ENCODE peak calls at places on chromosomes 7 and 10, in five cellular contexts. W is testis, Y is heart left ventricle, J is psoas muscle, I is HepG2. F is an unnamed sample.

GRCh38 chr10:99870051-99870730 is 87.8 kb downstream of the ABCC2 start:
- DNase-seq in W (no peak), Y (no peak), J (no peak), I (no peak), F (no peak)

GRCh38 chr10:59830601-59831259 is 75.6 kb downstream of the CCDC6 start:
- DNase-seq in W (peak; percentile 71), Y (no peak), J (peak; percentile 29), I (peak; percentile 38), F (peak; percentile 65)

GRCh38 chr10:128660726-128661125 is 534.5 kb upstream of the MKI67 start:
- DNase-seq in W (no peak), Y (no peak), J (no peak), I (no peak), F (no peak)

GRCh38 chr7:122511268-122511667 is 187.6 kb downstream of the RNF133 start:
- DNase-seq in W (no peak), Y (no peak), J (no peak), I (no peak), F (no peak)

GRCh38 chr7:38801786-38802185 is 107.2 kb downstream of the VPS41 start:
- DNase-seq in W (no peak), Y (no peak), J (no peak), I (no peak), F (no peak)

GRCh38 chr7:73966062-73966940 is 61.7 kb upstream of the ELN start:
- DNase-seq in W (no peak), Y (no peak), J (no peak), I (no peak), F (no peak)

GRCh38 chr7:117082636-117083035 is 129.3 kb downstream of the ST7 start:
- DNase-seq in W (no peak), Y (no peak), J (no peak), I (no peak), F (no peak)

GRCh38 chr10:101207026-101207425 is 22.2 kb downstream of the LBX1 start:
- DNase-seq in W (no peak), Y (no peak), J (no peak), I (no peak), F (no peak)

GRCh38 chr7:142909921-142910521 is 23.5 kb downstream of the TRPV5 start:
- DNase-seq in W (no peak), Y (no peak), J (no peak), I (no peak), F (no peak)

GRCh38 chr10:2012209-2012608 is 274.9 kb upstream of the ADARB2 start:
- DNase-seq in W (no peak), Y (no peak), J (no peak), I (no peak), F (no peak)

GRCh38 chr7:2478387-2478760 is 2.2 kb upstream of the GRIFIN start:
- DNase-seq in W (peak; percentile 69), Y (no peak), J (peak; percentile 79), I (no peak), F (peak; percentile 77)

GRCh38 chr10:5961405-5962100 is 15.8 kb downstream of the IL15RA start:
- DNase-seq in W (peak; percentile 83), Y (no peak), J (no peak), I (no peak), F (no peak)

GRCh38 chr10:78214931-78215330 is 181.3 kb downstream of the RPS24 start:
- DNase-seq in W (no peak), Y (no peak), J (no peak), I (no peak), F (no peak)

GRCh38 chr10:116743266-116744064 is 1.1 kb upstream of the HSPA12A start:
- DNase-seq in W (no peak), Y (no peak), J (no peak), I (no peak), F (no peak)

GRCh38 chr10:116744163-116744788 is 1.9 kb upstream of the HSPA12A start:
- DNase-seq in W (no peak), Y (no peak), J (no peak), I (no peak), F (no peak)

GRCh38 chr10:116742367-116743265 is at the start of gene HSPA12A:
- DNase-seq in W (peak; percentile 79), Y (peak; percentile 86), J (peak; percentile 83), I (no peak), F (peak; percentile 80)

GRCh38 chr10:116740971-116741370 is 1.4 kb downstream of the HSPA12A start:
- DNase-seq in W (peak; percentile 29), Y (no peak), J (no peak), I (no peak), F (no peak)

GRCh38 chr10:116741391-116742351 is 695 bp downstream of the HSPA12A start:
- DNase-seq in W (peak; percentile 66), Y (no peak), J (peak; percentile 37), I (no peak), F (peak; percentile 45)
- H3K4me3 ChIP-seq in W (peak overlapping the region; percentile 80), Y (peak overlapping the region; percentile 85), J (peak overlapping the region; percentile 89), I (peak overlapping the region; percentile 80), F (no peak overlapping the region)

DNA sequence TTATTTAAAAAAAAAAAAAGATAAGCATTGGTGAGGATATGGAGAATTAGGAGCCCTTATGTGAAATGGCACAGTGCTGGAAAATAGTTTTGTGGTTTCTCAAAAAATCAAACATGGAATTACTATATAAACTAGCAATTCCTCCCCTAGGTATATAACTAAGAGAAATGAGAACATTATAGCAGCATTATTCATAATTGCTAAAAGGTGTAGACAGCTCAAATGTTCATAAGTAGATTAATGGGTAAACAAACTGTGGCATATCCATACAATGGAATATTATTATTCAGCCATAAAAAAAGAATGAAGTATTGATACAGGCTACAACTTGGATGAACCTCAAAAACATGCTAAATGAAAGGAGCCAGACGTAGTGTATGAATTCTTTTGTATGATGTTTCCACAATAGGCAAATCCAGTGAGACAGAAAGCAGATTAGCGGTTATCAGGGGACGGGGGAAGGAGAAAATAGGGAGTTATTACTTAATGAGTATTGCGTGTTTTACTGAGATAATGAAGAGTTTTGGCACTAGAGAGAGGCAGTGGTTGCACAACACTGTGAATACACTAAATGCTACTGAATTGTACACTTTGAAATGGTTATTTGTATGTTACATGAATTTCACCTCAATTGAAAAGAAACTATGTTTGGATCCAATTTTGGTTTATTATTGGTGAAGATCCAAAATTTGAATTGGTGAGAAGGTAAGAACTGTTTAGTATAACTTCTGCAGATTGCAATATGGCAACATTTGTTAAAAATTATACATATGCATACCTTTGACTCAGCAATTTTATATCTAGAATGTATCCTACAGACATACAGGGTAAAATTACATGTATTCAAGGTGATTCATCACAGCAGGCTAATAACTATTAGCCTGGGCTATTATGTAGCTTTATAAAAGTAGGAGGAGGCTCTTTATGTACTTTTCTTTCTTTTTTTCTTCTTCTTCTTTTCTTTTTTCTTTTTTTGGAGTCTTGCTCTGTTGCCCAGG is 69.8 kb downstream of the VCL start:
- DNase-seq in W (no peak), Y (no peak), J (no peak), I (no peak), F (no peak)
- H3K36me3 ChIP-seq in W (no peaks in the 10 kb centered on the region), Y (peaks cover 2% of the 10 kb centered on the region), J (peaks cover 15% of the 10 kb centered on the region), I (peaks cover 12% of the 10 kb centered on the region), F (no peaks in the 10 kb centered on the region)

DNA sequence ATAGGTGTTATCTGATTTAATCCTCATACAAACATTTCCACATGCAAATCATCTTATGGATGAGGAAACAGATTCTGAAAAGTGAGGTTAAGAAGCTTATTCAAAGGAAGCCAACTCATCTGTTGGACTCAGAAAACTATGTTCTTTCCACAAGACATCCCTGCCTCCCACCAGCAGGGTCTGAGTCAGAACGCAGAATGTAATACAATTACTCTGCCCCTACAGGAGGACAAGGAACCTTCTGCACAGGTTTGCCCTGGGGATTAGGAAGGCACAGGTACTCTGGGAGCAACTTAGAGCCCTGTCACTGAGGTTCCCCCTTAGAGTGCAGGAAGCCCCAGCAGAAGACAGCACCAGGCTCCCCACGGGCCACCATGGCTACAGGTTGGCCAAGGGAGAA is 255.7 kb downstream of the TNS3 start:
- DNase-seq in W (no peak), Y (no peak), J (no peak), I (peak; percentile 7), F (no peak)
- H3K4me3 ChIP-seq in W (no peak overlapping the region), Y (no peak overlapping the region), J (no peak overlapping the region), I (no peak overlapping the region), F (no peak overlapping the region)

GRCh38 chr7:159062596-159062995 is 82.1 kb downstream of the VIPR2 start:
- DNase-seq in W (peak; percentile 76), Y (no peak), J (no peak), I (no peak), F (no peak)
- H3K36me3 ChIP-seq in W (no peaks in the 10 kb centered on the region), Y (no peaks in the 10 kb centered on the region), J (no peaks in the 10 kb centered on the region), I (no peaks in the 10 kb centered on the region), F (no peaks in the 10 kb centered on the region)

DNA sequence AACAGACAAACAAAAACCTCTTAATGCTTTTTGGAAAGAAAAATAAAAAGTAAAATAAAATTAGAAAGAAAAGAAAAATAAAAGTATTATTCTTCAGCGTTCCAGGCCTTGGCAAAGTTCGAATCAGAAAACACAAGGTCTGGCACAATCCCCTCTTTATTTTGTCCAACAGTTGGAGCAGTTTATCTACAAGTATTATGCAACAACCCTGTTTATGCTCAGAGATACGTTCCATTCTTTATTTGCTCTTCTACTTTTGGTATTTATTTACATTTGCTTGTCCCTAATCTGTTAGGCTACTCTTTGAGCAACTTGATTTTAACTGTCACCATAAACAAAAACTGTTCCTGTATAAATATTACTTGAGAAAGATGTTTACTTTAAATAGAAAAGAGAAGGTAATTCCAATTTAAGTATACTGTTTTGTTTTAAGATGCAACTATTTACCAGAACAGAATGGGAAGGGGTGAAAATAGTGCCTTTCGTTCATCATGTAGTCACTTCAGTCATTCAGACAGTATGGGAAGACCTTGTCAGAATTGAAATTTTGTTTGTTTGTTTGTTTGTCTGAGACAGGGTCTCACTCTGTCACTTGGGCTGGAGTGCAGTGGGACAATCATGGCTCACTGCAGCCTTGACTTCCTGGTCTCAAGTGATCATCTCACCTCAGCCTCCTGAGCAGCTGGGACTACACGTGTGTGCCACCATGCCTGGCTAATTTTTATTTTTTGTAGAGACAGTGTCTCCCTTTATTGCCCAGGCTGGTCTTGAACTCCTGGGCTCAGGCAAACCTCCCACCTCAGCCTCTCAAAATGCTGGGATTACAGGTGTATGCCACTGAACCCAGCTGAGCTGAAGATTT is 5.7 kb downstream of the PDK4 start:
- DNase-seq in W (no peak), Y (no peak), J (no peak), I (peak; percentile 72), F (no peak)
- H3K4me3 ChIP-seq in W (no peak overlapping the region), Y (peak overlapping the region; percentile 86), J (peak overlapping the region; percentile 93), I (no peak overlapping the region), F (peak overlapping the region; percentile 88)